ENCODE peak calls at places on chromosomes 11 and 22, in six cellular contexts. E is hepatocyte, R is MM.1S, S is GM23338, N is HCT116, H is OCI-LY7. A is an unnamed sample.

GRCh38 chr11:116792869-116793475 is 1.3 kb upstream of the APOA5 start:
- DNase-seq in S (no peak), E (no peak), H (no peak), R (no peak), N (no peak), A (no peak)

GRCh38 chr22:19641983-19642451 is 72.3 kb upstream of the SEPTIN5 start:
- DNase-seq in N (no peak), R (no peak), S (no peak), H (no peak), E (no peak), A (no peak)

GRCh38 chr22:27242917-27243589 is 558.5 kb downstream of the MN1 start:
- DNase-seq in H (no peak), R (no peak), S (no peak), N (no peak), E (peak; percentile 82), A (no peak)

GRCh38 chr11:47060807-47061206 is 115.9 kb downstream of the ARFGAP2 start:
- DNase-seq in E (no peak), N (no peak), S (peak; percentile 34), H (no peak), R (no peak), A (no peak)

GRCh38 chr11:95088946-95089619 is 563 bp upstream of the ENDOD1 start:
- DNase-seq in R (peak; percentile 81), N (no peak), H (no peak), E (no peak), S (peak; percentile 21), A (no peak)

GRCh38 chr11:61516675-61517516 is 8.3 kb downstream of the LRRC10B start:
- DNase-seq in H (peak; percentile 48), R (peak; percentile 28), N (no peak), E (peak; percentile 54), S (peak; percentile 80), A (peak; percentile 82)

GRCh38 chr11:29627541-29627940 is 389.3 kb downstream of the KCNA4 start:
- DNase-seq in S (peak; percentile 23), N (no peak), E (no peak), R (no peak), H (no peak), A (no peak)

GRCh38 chr11:101583180-101584128 is at the start of gene TRPC6:
- DNase-seq in N (no peak), S (peak; percentile 86), H (no peak), R (no peak), E (peak; percentile 37), A (no peak)

GRCh38 chr11:64103377-64103985 is 62.4 kb downstream of the MACROD1 start:
- DNase-seq in N (no peak), S (no peak), H (no peak), R (no peak), E (no peak), A (no peak)

GRCh38 chr11:9566561-9567063 is 6.9 kb upstream of the WEE1 start:
- DNase-seq in H (no peak), R (no peak), S (no peak), N (no peak), E (peak; percentile 35), A (no peak)

GRCh38 chr11:3920148-3920852 is 64.8 kb downstream of the STIM1 start:
- DNase-seq in R (peak; percentile 42), H (no peak), S (no peak), E (no peak), N (peak; percentile 44), A (peak; percentile 90)

GRCh38 chr11:12680246-12680939 is 6.2 kb downstream of the TEAD1 start:
- DNase-seq in N (no peak), R (peak; percentile 76), S (peak; percentile 97), H (no peak), E (peak; percentile 90), A (no peak)

GRCh38 chr11:111358038-111359001 is 20.8 kb downstream of the POU2AF1 start:
- DNase-seq in H (peak; percentile 15), S (no peak), N (no peak), R (no peak), E (no peak), A (peak; percentile 70)

GRCh38 chr11:10414181-10414580 is 40.9 kb upstream of the AMPD3 start:
- DNase-seq in H (no peak), S (no peak), N (no peak), E (no peak), R (peak; percentile 77), A (no peak)

GRCh38 chr11:10623797-10624761 is 55.6 kb upstream of the LYVE1 start:
- DNase-seq in H (peak; percentile 12), R (peak; percentile 44), E (no peak), S (peak; percentile 83), N (peak; percentile 43), A (peak; percentile 47)

GRCh38 chr11:134040386-134041297 is 28.2 kb upstream of the JAM3 start:
- DNase-seq in S (no peak), H (no peak), N (no peak), R (no peak), E (peak; percentile 72), A (peak; percentile 22)

GRCh38 chr11:43268161-43268560 is 43.6 kb upstream of the API5 start:
- DNase-seq in H (no peak), E (peak; percentile 10), N (no peak), R (no peak), S (no peak), A (no peak)

GRCh38 chr11:20337526-20338154 is 25.9 kb upstream of the HTATIP2 start:
- DNase-seq in H (peak; percentile 4), E (peak; percentile 54), R (peak; percentile 57), N (peak; percentile 27), S (peak; percentile 68), A (peak; percentile 72)

GRCh38 chr22:24430431-24431308 is 3.3 kb downstream of the ADORA2A start:
- DNase-seq in E (no peak), H (no peak), S (no peak), R (no peak), N (no peak), A (no peak)

GRCh38 chr11:15170170-15170569 is 55.4 kb downstream of the INSC start:
- DNase-seq in E (no peak), H (no peak), R (no peak), S (no peak), N (no peak), A (no peak)

DNA sequence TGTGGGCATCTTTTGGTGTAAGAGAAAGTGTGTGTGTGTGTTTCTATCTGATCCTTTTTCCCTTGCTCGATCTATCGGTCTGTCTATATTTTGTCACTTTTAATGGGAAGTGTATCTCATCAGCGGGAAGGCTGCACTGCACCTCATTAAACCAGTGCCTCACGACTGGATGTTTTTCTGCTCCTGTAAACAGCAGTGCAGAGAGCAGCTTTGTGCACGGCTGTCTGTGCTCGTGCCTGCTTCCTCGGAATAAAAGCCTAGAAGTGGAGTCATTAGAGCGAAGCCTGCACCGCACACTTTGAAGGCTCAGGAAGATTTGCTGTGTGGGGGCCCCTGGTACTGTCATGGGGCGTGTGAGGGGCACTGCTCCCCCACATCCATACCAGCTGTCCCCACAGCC is 27.0 kb upstream of the PARVG start:
- DNase-seq in S (no peak), R (no peak), H (no peak), E (no peak), N (no peak), A (no peak)
- H3K9me2 ChIP-seq in S (no peaks in the 10 kb centered on the region), R (no peaks in the 10 kb centered on the region), H (no peaks in the 10 kb centered on the region), E (no peaks in the 10 kb centered on the region), N (no peaks in the 10 kb centered on the region), A (no peaks in the 10 kb centered on the region)

GRCh38 chr11:57008373-57008772 is 19.7 kb downstream of the OR5AK2 start:
- DNase-seq in N (no peak), H (no peak), S (no peak), R (no peak), E (no peak), A (no peak)
- H3K9me2 ChIP-seq in N (no peaks in the 10 kb centered on the region), H (no peaks in the 10 kb centered on the region), S (no peaks in the 10 kb centered on the region), R (no peaks in the 10 kb centered on the region), E (no peaks in the 10 kb centered on the region), A (no peaks in the 10 kb centered on the region)

DNA sequence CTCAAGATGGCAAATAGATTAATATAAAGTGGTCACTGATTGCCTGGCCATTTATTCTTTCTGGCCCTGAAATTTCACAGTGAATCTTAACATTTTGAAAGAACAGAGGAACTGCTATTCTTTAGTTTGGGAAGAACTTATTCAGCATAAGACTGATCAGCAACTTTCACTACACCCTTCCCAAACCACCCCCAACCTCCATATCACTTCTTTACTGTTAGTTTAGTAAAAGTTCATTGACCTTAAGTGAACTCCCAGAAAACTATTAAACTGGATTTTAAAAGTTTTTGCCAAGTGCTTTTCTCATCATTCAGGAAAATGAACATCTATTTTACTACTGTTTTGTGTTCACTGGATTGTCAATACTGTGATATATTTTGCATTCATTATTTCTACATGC is 77.4 kb downstream of the NARS2 start:
- DNase-seq in E (no peak), H (no peak), N (no peak), S (no peak), R (no peak), A (no peak)
- H3K9me2 ChIP-seq in E (no peaks in the 10 kb centered on the region), H (no peaks in the 10 kb centered on the region), N (no peaks in the 10 kb centered on the region), S (no peaks in the 10 kb centered on the region), R (no peaks in the 10 kb centered on the region), A (no peaks in the 10 kb centered on the region)

GRCh38 chr22:30265851-30266444 is 703 bp downstream of the OSM start:
- DNase-seq in N (no peak), E (no peak), R (no peak), S (no peak), H (peak; percentile 90), A (peak; percentile 93)
- H3K9me2 ChIP-seq in N (no peaks in the 10 kb centered on the region), E (no peaks in the 10 kb centered on the region), R (no peaks in the 10 kb centered on the region), S (no peaks in the 10 kb centered on the region), H (no peaks in the 10 kb centered on the region), A (no peaks in the 10 kb centered on the region)

DNA sequence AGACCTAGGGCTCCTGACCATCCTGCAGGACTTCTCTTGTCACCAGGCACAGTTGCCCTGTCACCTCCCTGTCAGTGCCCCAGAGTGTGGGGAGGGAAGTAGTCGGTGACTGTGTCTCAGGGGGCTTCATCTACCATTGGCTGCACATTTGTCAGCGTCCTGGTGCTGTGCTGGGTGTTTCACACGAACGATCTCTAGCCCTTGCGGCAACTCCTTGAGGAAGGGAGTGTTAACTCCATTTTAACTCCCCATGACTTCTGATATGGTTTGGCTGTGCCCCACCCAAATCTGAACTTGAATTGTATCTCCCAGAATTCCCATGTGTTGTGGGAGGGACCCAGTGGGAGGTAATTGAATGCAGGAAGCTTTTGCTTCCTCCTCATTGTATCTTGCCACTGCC is 7.1 kb downstream of the TSKU start:
- DNase-seq in R (no peak), S (no peak), H (no peak), E (no peak), N (no peak), A (no peak)
- H3K9me2 ChIP-seq in R (no peaks in the 10 kb centered on the region), S (no peaks in the 10 kb centered on the region), H (no peaks in the 10 kb centered on the region), E (no peaks in the 10 kb centered on the region), N (no peaks in the 10 kb centered on the region), A (no peaks in the 10 kb centered on the region)

GRCh38 chr11:81000334-81001100 is 1559.7 kb upstream of the TENM4 start:
- DNase-seq in H (no peak), N (no peak), R (no peak), S (no peak), E (no peak), A (no peak)
- H3K9me2 ChIP-seq in H (no peaks in the 10 kb centered on the region), N (no peaks in the 10 kb centered on the region), R (no peaks in the 10 kb centered on the region), S (no peaks in the 10 kb centered on the region), E (no peaks in the 10 kb centered on the region), A (no peaks in the 10 kb centered on the region)

GRCh38 chr11:54558407-54558806 is 45.4 kb downstream of the OR4C46 start:
- DNase-seq in S (peak; percentile 1), R (no peak), N (no peak), E (no peak), H (peak; percentile 3), A (peak; percentile 42)
- H3K9me2 ChIP-seq in S (no peaks in the 10 kb centered on the region), R (no peaks in the 10 kb centered on the region), N (no peaks in the 10 kb centered on the region), E (no peaks in the 10 kb centered on the region), H (no peaks in the 10 kb centered on the region), A (no peaks in the 10 kb centered on the region)